ENCODE peak calls at places on chromosomes 16 and 17, in four cellular contexts. E is colonic mucosa, H is tibial artery, J is HFF-Myc. G is an unnamed sample.

GRCh38 chr17:30299000-30299399 is 7.3 kb upstream of the BLMH start:
- DNase-seq in E (no peak), J (no peak), H (no peak), G (no peak)

GRCh38 chr17:74324521-74324920 is 1.5 kb upstream of the KIF19 start:
- DNase-seq in J (no peak), H (no peak), E (no peak), G (no peak)

GRCh38 chr17:28953444-28954118 is 2.3 kb upstream of the PHF12 start:
- DNase-seq in H (peak), E (peak), J (no peak), G (peak)

GRCh38 chr16:69942627-69943170 is 8.4 kb upstream of the CLEC18A start:
- DNase-seq in H (no peak), J (no peak), E (no peak), G (no peak)

GRCh38 chr16:11783319-11784047 is 13.6 kb downstream of the ZC3H7A start:
- DNase-seq in E (peak), J (no peak), H (no peak), G (no peak)

GRCh38 chr16:74607967-74608356 is 1.0 kb upstream of the GLG1 start:
- DNase-seq in J (no peak), E (peak), H (peak), G (no peak)

GRCh38 chr17:83196088-83196765 is 116.8 kb downstream of the METRNL start:
- DNase-seq in E (no peak), H (peak), J (no peak), G (peak)

GRCh38 chr16:59748531-59748930 is 1014.4 kb upstream of the GOT2 start:
- DNase-seq in H (no peak), E (no peak), J (no peak), G (no peak)

GRCh38 chr17:60102632-60103047 is 23.9 kb upstream of the HEATR6 start:
- DNase-seq in J (no peak), H (peak), E (peak), G (peak)

GRCh38 chr17:3984719-3985444 is 20.6 kb upstream of the ATP2A3 start:
- DNase-seq in H (no peak), J (no peak), E (no peak), G (no peak)

GRCh38 chr16:66427451-66427860 is 361 bp downstream of the BEAN1 start:
- DNase-seq in E (no peak), J (no peak), H (no peak), G (no peak)

GRCh38 chr17:72403713-72404209 is 282.9 kb downstream of the SOX9 start:
- DNase-seq in E (peak), H (no peak), J (no peak), G (no peak)

GRCh38 chr17:17090642-17091103 is 48.4 kb downstream of the MPRIP start:
- DNase-seq in H (no peak), J (no peak), E (peak), G (no peak)

GRCh38 chr17:82200743-82201497 is 11.7 kb downstream of the CCDC57 start:
- DNase-seq in E (no peak), H (no peak), J (no peak), G (no peak)

GRCh38 chr17:66302761-66303626 is 581 bp downstream of the PRKCA start:
- DNase-seq in E (peak), J (no peak), H (peak), G (peak)

GRCh38 chr17:42680331-42680808 is 1.3 kb downstream of the CCR10 start:
- DNase-seq in E (no peak), H (peak), J (no peak), G (no peak)

GRCh38 chr16:75304521-75305363 is 53.3 kb upstream of the BCAR1 start:
- DNase-seq in E (peak), J (peak), H (peak), G (peak)

GRCh38 chr16:74800216-74800871 is 25.7 kb upstream of the FA2H start:
- DNase-seq in J (no peak), H (no peak), E (no peak), G (no peak)

DNA sequence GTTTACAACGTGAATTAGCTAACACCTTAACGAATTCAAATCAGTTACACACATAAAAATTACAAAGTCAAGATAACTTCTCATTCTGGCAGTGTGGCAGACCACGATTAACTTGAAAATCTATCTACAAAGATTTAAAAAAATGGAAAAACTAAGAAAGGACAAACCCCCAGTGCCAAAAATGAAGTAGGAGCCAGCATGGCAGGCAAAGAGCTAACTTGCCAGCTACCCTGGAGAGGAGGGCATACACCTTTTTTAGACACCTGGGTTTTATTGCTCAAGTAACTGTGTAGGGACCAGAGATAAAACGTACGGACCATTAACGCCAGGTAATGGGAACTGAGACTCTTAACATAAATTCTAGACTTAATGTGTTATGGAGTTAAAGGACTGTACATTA is 2.5 kb downstream of the TAF15 start:
- DNase-seq in J (no peak), H (no peak), E (no peak), G (no peak)
- H3K4me3 ChIP-seq in J (no peak), H (no peak), E (no peak), G (no peak)

DNA sequence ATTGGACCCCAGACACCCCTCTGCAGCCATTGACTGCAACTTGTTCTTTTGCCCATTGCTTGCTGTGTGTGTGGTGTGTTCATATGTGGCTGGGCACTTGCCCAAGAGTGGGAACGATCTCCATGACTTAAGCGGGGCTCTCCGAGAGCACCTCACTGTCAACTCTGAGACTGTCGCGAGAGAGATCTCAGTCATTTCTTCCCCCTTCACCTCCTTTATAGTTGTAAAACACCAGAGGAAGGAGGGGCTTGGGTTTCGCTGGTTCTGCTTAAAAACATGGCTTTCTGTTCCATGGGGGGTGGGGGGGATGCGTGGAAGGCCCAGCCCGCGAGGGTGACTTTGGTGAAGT is 7.4 kb downstream of the PHOSPHO1 start:
- DNase-seq in H (no peak), J (no peak), E (no peak), G (no peak)
- TF ChIP-seq CTCF in H (no peak), J (no peak), E (no peak), G (no peak)

GRCh38 chr17:76054112-76054476 is 18.2 kb downstream of the SRP68 start:
- DNase-seq in H (no peak), E (no peak), J (no peak), G (no peak)
- H3K4me3 ChIP-seq in H (no peak), E (no peak), J (no peak), G (no peak)

DNA sequence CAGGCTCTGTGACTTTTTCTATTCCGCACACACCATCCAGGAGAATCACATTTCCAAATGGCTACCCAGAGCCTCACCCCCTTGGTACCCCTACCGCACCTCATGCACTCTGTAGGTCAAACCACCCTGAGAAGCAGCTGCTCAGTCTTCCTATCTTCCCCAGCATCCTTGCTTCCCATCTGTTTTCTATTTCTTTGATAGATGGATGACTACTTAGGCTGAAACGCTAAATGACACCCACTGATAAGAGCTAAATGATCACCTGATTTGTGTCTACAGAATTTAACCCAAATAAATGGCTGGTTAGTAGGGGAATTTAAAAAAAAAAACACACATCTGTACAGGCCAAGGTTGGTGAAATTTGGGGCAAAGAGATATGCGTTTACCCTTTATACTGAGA is 17.6 kb upstream of the COX10 start:
- DNase-seq in E (no peak), J (no peak), H (no peak), G (no peak)
- TF ChIP-seq CTCF in E (no peak), J (no peak), H (no peak), G (no peak)

GRCh38 chr17:34122529-34122928 is 132.6 kb upstream of the CCL2 start:
- DNase-seq in J (no peak), E (no peak), H (no peak), G (no peak)

GRCh38 chr17:34125921-34126320 is 129.2 kb upstream of the CCL2 start:
- DNase-seq in J (no peak), H (no peak), E (no peak), G (no peak)

GRCh38 chr17:34126965-34127364 is 128.1 kb upstream of the CCL2 start:
- DNase-seq in H (no peak), J (no peak), E (no peak), G (no peak)

GRCh38 chr17:34126496-34126895 is 128.6 kb upstream of the CCL2 start:
- DNase-seq in J (no peak), E (no peak), H (no peak), G (no peak)

GRCh38 chr17:34125010-34125409 is 130.1 kb upstream of the CCL2 start:
- DNase-seq in J (no peak), H (no peak), E (no peak), G (no peak)
- H3K4me3 ChIP-seq in J (no peak), H (no peak), E (no peak), G (no peak)

GRCh38 chr16:68116256-68116853 is 31.2 kb downstream of the NFATC3 start:
- DNase-seq in J (no peak), E (no peak), H (no peak), G (no peak)
- TF ChIP-seq CTCF in J (peak), E (peak), H (no peak), G (peak)

GRCh38 chr17:35433075-35433894 is 985 bp upstream of the SLFN12 start:
- DNase-seq in H (peak), E (peak), J (peak), G (no peak)
- H3K4me3 ChIP-seq in H (peak), E (peak), J (peak), G (no peak)

GRCh38 chr17:18314059-18314730 is 599 bp downstream of the TOP3A start:
- DNase-seq in E (peak), J (no peak), H (no peak), G (no peak)
- TF ChIP-seq CTCF in E (no peak), J (no peak), H (no peak), G (no peak)